ENCODE peak calls at places on chromosomes 7 and 10, in eight cellular contexts. One of them, this sample, is unnamed.
A peak's percentile ranks its signal among the peaks of the same experiment; 100 is the strongest.

GRCh38 chr10:96366508-96366907 is 7.7 kb upstream of the OPALIN start:
- DNase-seq in H4: peak; percentile 23
- DNase-seq in NCI-H1105 treated with DMSO at 0.1 percent for 48 hours: no peak
- DNase-seq in non-pigmented ciliary epithelial cell: no peak
- DNase-seq in memory B cell: no peak
- DNase-seq in iPS-NIHi11: no peak
- DNase-seq in left colon: no peak
- DNase-seq in activated CD4-positive, alpha-beta T cell treated with anti-CD3 and anti-CD28 coated beads, Interleukin-2, amount 50 U/mL, for 1 hour: no peak
- DNase-seq in this sample: no peak

GRCh38 chr7:157964521-157964920 is 623.1 kb downstream of the PTPRN2 start:
- DNase-seq in H4: no peak
- DNase-seq in NCI-H1105 treated with DMSO at 0.1 percent for 48 hours: no peak
- DNase-seq in non-pigmented ciliary epithelial cell: no peak
- DNase-seq in memory B cell: no peak
- DNase-seq in iPS-NIHi11: no peak
- DNase-seq in left colon: no peak
- DNase-seq in activated CD4-positive, alpha-beta T cell treated with anti-CD3 and anti-CD28 coated beads, Interleukin-2, amount 50 U/mL, for 1 hour: no peak
- DNase-seq in this sample: no peak

GRCh38 chr10:133115453-133115842 is 27.7 kb downstream of the ADGRA1 start:
- DNase-seq in H4: no peak
- DNase-seq in NCI-H1105 treated with DMSO at 0.1 percent for 48 hours: no peak
- DNase-seq in non-pigmented ciliary epithelial cell: no peak
- DNase-seq in memory B cell: no peak
- DNase-seq in iPS-NIHi11: no peak
- DNase-seq in left colon: no peak
- DNase-seq in activated CD4-positive, alpha-beta T cell treated with anti-CD3 and anti-CD28 coated beads, Interleukin-2, amount 50 U/mL, for 1 hour: no peak
- DNase-seq in this sample: no peak

GRCh38 chr7:14900051-14900450 is 2.5 kb downstream of the DGKB start:
- DNase-seq in H4: no peak
- DNase-seq in NCI-H1105 treated with DMSO at 0.1 percent for 48 hours: peak; percentile 64
- DNase-seq in non-pigmented ciliary epithelial cell: no peak
- DNase-seq in memory B cell: no peak
- DNase-seq in iPS-NIHi11: no peak
- DNase-seq in left colon: no peak
- DNase-seq in activated CD4-positive, alpha-beta T cell treated with anti-CD3 and anti-CD28 coated beads, Interleukin-2, amount 50 U/mL, for 1 hour: no peak
- DNase-seq in this sample: no peak

GRCh38 chr10:46282460-46283216 is 4.2 kb upstream of the ANTXRL start:
- DNase-seq in H4: peak; percentile 51
- DNase-seq in NCI-H1105 treated with DMSO at 0.1 percent for 48 hours: no peak
- DNase-seq in non-pigmented ciliary epithelial cell: no peak
- DNase-seq in memory B cell: no peak
- DNase-seq in iPS-NIHi11: peak; percentile 77
- DNase-seq in left colon: peak; percentile 75
- DNase-seq in activated CD4-positive, alpha-beta T cell treated with anti-CD3 and anti-CD28 coated beads, Interleukin-2, amount 50 U/mL, for 1 hour: peak; percentile 62
- DNase-seq in this sample: no peak

GRCh38 chr7:74272305-74273038 is 16.7 kb upstream of the CLIP2 start:
- DNase-seq in H4: peak; percentile 99
- DNase-seq in NCI-H1105 treated with DMSO at 0.1 percent for 48 hours: no peak
- DNase-seq in non-pigmented ciliary epithelial cell: peak; percentile 93
- DNase-seq in memory B cell: no peak
- DNase-seq in iPS-NIHi11: peak; percentile 46
- DNase-seq in left colon: peak; percentile 75
- DNase-seq in activated CD4-positive, alpha-beta T cell treated with anti-CD3 and anti-CD28 coated beads, Interleukin-2, amount 50 U/mL, for 1 hour: no peak
- DNase-seq in this sample: no peak

GRCh38 chr7:99624487-99624886 is 7.7 kb downstream of the ZSCAN25 start:
- DNase-seq in H4: no peak
- DNase-seq in NCI-H1105 treated with DMSO at 0.1 percent for 48 hours: no peak
- DNase-seq in non-pigmented ciliary epithelial cell: no peak
- DNase-seq in memory B cell: no peak
- DNase-seq in iPS-NIHi11: no peak
- DNase-seq in left colon: no peak
- DNase-seq in activated CD4-positive, alpha-beta T cell treated with anti-CD3 and anti-CD28 coated beads, Interleukin-2, amount 50 U/mL, for 1 hour: peak; percentile 54
- DNase-seq in this sample: peak; percentile 60

GRCh38 chr10:133231244-133231945 is 1.4 kb downstream of the UTF1 start:
- DNase-seq in H4: no peak
- DNase-seq in NCI-H1105 treated with DMSO at 0.1 percent for 48 hours: no peak
- DNase-seq in non-pigmented ciliary epithelial cell: no peak
- DNase-seq in memory B cell: no peak
- DNase-seq in iPS-NIHi11: no peak
- DNase-seq in left colon: no peak
- DNase-seq in activated CD4-positive, alpha-beta T cell treated with anti-CD3 and anti-CD28 coated beads, Interleukin-2, amount 50 U/mL, for 1 hour: no peak
- DNase-seq in this sample: no peak

GRCh38 chr10:127919418-127920191 is 12.7 kb downstream of the PTPRE start:
- DNase-seq in H4: peak; percentile 92
- DNase-seq in NCI-H1105 treated with DMSO at 0.1 percent for 48 hours: no peak
- DNase-seq in non-pigmented ciliary epithelial cell: no peak
- DNase-seq in memory B cell: no peak
- DNase-seq in iPS-NIHi11: peak; percentile 60
- DNase-seq in left colon: no peak
- DNase-seq in activated CD4-positive, alpha-beta T cell treated with anti-CD3 and anti-CD28 coated beads, Interleukin-2, amount 50 U/mL, for 1 hour: no peak
- DNase-seq in this sample: no peak

GRCh38 chr7:43735403-43735801 is 6.1 kb upstream of the COA1 start:
- DNase-seq in H4: no peak
- DNase-seq in NCI-H1105 treated with DMSO at 0.1 percent for 48 hours: no peak
- DNase-seq in non-pigmented ciliary epithelial cell: no peak
- DNase-seq in memory B cell: no peak
- DNase-seq in iPS-NIHi11: no peak
- DNase-seq in left colon: no peak
- DNase-seq in activated CD4-positive, alpha-beta T cell treated with anti-CD3 and anti-CD28 coated beads, Interleukin-2, amount 50 U/mL, for 1 hour: no peak
- DNase-seq in this sample: no peak

GRCh38 chr7:142992427-142992826 is 30.3 kb upstream of the KEL start:
- DNase-seq in H4: no peak
- DNase-seq in NCI-H1105 treated with DMSO at 0.1 percent for 48 hours: no peak
- DNase-seq in non-pigmented ciliary epithelial cell: no peak
- DNase-seq in memory B cell: no peak
- DNase-seq in iPS-NIHi11: no peak
- DNase-seq in left colon: no peak
- DNase-seq in activated CD4-positive, alpha-beta T cell treated with anti-CD3 and anti-CD28 coated beads, Interleukin-2, amount 50 U/mL, for 1 hour: no peak
- DNase-seq in this sample: no peak

GRCh38 chr10:125004571-125005311 is 62.8 kb downstream of the ZRANB1 start:
- DNase-seq in H4: no peak
- DNase-seq in NCI-H1105 treated with DMSO at 0.1 percent for 48 hours: no peak
- DNase-seq in non-pigmented ciliary epithelial cell: no peak
- DNase-seq in memory B cell: no peak
- DNase-seq in iPS-NIHi11: no peak
- DNase-seq in left colon: no peak
- DNase-seq in activated CD4-positive, alpha-beta T cell treated with anti-CD3 and anti-CD28 coated beads, Interleukin-2, amount 50 U/mL, for 1 hour: no peak
- DNase-seq in this sample: no peak

GRCh38 chr10:130159395-130159794 is 23.2 kb downstream of the GLRX3 start:
- DNase-seq in H4: no peak
- DNase-seq in NCI-H1105 treated with DMSO at 0.1 percent for 48 hours: no peak
- DNase-seq in non-pigmented ciliary epithelial cell: no peak
- DNase-seq in memory B cell: no peak
- DNase-seq in iPS-NIHi11: no peak
- DNase-seq in left colon: no peak
- DNase-seq in activated CD4-positive, alpha-beta T cell treated with anti-CD3 and anti-CD28 coated beads, Interleukin-2, amount 50 U/mL, for 1 hour: no peak
- DNase-seq in this sample: no peak

GRCh38 chr10:43362191-43362839 is 9.1 kb upstream of the FXYD4 start:
- DNase-seq in H4: no peak
- DNase-seq in NCI-H1105 treated with DMSO at 0.1 percent for 48 hours: peak; percentile 46
- DNase-seq in non-pigmented ciliary epithelial cell: peak; percentile 72
- DNase-seq in memory B cell: peak; percentile 76
- DNase-seq in iPS-NIHi11: peak; percentile 94
- DNase-seq in left colon: peak; percentile 98
- DNase-seq in activated CD4-positive, alpha-beta T cell treated with anti-CD3 and anti-CD28 coated beads, Interleukin-2, amount 50 U/mL, for 1 hour: peak; percentile 99
- DNase-seq in this sample: peak; percentile 88

GRCh38 chr10:33381897-33382578 is 47.6 kb upstream of the NRP1 start:
- DNase-seq in H4: no peak
- DNase-seq in NCI-H1105 treated with DMSO at 0.1 percent for 48 hours: no peak
- DNase-seq in non-pigmented ciliary epithelial cell: no peak
- DNase-seq in memory B cell: no peak
- DNase-seq in iPS-NIHi11: no peak
- DNase-seq in left colon: no peak
- DNase-seq in activated CD4-positive, alpha-beta T cell treated with anti-CD3 and anti-CD28 coated beads, Interleukin-2, amount 50 U/mL, for 1 hour: no peak
- DNase-seq in this sample: no peak

GRCh38 chr7:141875453-141875852 is 34.2 kb upstream of the PRSS37 start:
- DNase-seq in H4: no peak
- DNase-seq in NCI-H1105 treated with DMSO at 0.1 percent for 48 hours: no peak
- DNase-seq in non-pigmented ciliary epithelial cell: no peak
- DNase-seq in memory B cell: no peak
- DNase-seq in iPS-NIHi11: no peak
- DNase-seq in left colon: no peak
- DNase-seq in activated CD4-positive, alpha-beta T cell treated with anti-CD3 and anti-CD28 coated beads, Interleukin-2, amount 50 U/mL, for 1 hour: no peak
- DNase-seq in this sample: no peak

GRCh38 chr7:42014625-42015412 is 222.2 kb downstream of the GLI3 start:
- DNase-seq in H4: peak; percentile 80
- DNase-seq in NCI-H1105 treated with DMSO at 0.1 percent for 48 hours: no peak
- DNase-seq in non-pigmented ciliary epithelial cell: no peak
- DNase-seq in memory B cell: no peak
- DNase-seq in iPS-NIHi11: peak; percentile 65
- DNase-seq in left colon: no peak
- DNase-seq in activated CD4-positive, alpha-beta T cell treated with anti-CD3 and anti-CD28 coated beads, Interleukin-2, amount 50 U/mL, for 1 hour: no peak
- DNase-seq in this sample: peak; percentile 26

GRCh38 chr10:71597821-71598498 is 121.6 kb downstream of the C10orf105 start:
- DNase-seq in H4: peak; percentile 38
- DNase-seq in NCI-H1105 treated with DMSO at 0.1 percent for 48 hours: no peak
- DNase-seq in non-pigmented ciliary epithelial cell: no peak
- DNase-seq in memory B cell: peak; percentile 35
- DNase-seq in iPS-NIHi11: no peak
- DNase-seq in left colon: no peak
- DNase-seq in activated CD4-positive, alpha-beta T cell treated with anti-CD3 and anti-CD28 coated beads, Interleukin-2, amount 50 U/mL, for 1 hour: no peak
- DNase-seq in this sample: no peak

GRCh38 chr10:83991986-83992753 is 147.1 kb upstream of the GHITM start:
- DNase-seq in H4: peak; percentile 60
- DNase-seq in NCI-H1105 treated with DMSO at 0.1 percent for 48 hours: peak; percentile 2
- DNase-seq in non-pigmented ciliary epithelial cell: no peak
- DNase-seq in memory B cell: no peak
- DNase-seq in iPS-NIHi11: peak; percentile 67
- DNase-seq in left colon: no peak
- DNase-seq in activated CD4-positive, alpha-beta T cell treated with anti-CD3 and anti-CD28 coated beads, Interleukin-2, amount 50 U/mL, for 1 hour: no peak
- DNase-seq in this sample: no peak